ENCODE peak calls at places on chromosomes 7 and 10, in seven cellular contexts. One of them, this sample, is unnamed.
A peak's percentile ranks its signal among the peaks of the same experiment; 100 is the strongest.

GRCh38 chr7:143901360-143901709 is 641 bp downstream of the TCAF1 start:
- DNase-seq in DMS 273 treated with DMSO at 0.1 percent for 48 hours: no peak
- DNase-seq in NB4: no peak
- DNase-seq in progenitor cell of endocrine pancreas: peak; percentile 30
- DNase-seq in posterior vena cava: peak; percentile 81
- DNase-seq in myocyte: no peak
- DNase-seq in stimulated activated CD8-positive, alpha-beta memory T cell treated with anti-CD3 and anti-CD28 coated beads, Interleukin-4, amount 100 ng/mL, for 1 hour: no peak
- DNase-seq in this sample: no peak

GRCh38 chr7:22718200-22718711 is 8.7 kb upstream of the IL6 start:
- DNase-seq in DMS 273 treated with DMSO at 0.1 percent for 48 hours: no peak
- DNase-seq in NB4: no peak
- DNase-seq in progenitor cell of endocrine pancreas: no peak
- DNase-seq in posterior vena cava: no peak
- DNase-seq in myocyte: peak; percentile 63
- DNase-seq in stimulated activated CD8-positive, alpha-beta memory T cell treated with anti-CD3 and anti-CD28 coated beads, Interleukin-4, amount 100 ng/mL, for 1 hour: no peak
- DNase-seq in this sample: peak; percentile 50

GRCh38 chr10:9209105-9209798 is 1154.8 kb downstream of the GATA3 start:
- DNase-seq in DMS 273 treated with DMSO at 0.1 percent for 48 hours: no peak
- DNase-seq in NB4: peak; percentile 48
- DNase-seq in progenitor cell of endocrine pancreas: peak; percentile 63
- DNase-seq in posterior vena cava: peak; percentile 81
- DNase-seq in myocyte: peak; percentile 68
- DNase-seq in stimulated activated CD8-positive, alpha-beta memory T cell treated with anti-CD3 and anti-CD28 coated beads, Interleukin-4, amount 100 ng/mL, for 1 hour: peak; percentile 64
- DNase-seq in this sample: peak; percentile 12

GRCh38 chr7:4739528-4739992 is 35.9 kb upstream of the AP5Z1 start:
- DNase-seq in DMS 273 treated with DMSO at 0.1 percent for 48 hours: no peak
- DNase-seq in NB4: peak; percentile 59
- DNase-seq in progenitor cell of endocrine pancreas: no peak
- DNase-seq in posterior vena cava: no peak
- DNase-seq in myocyte: peak; percentile 86
- DNase-seq in stimulated activated CD8-positive, alpha-beta memory T cell treated with anti-CD3 and anti-CD28 coated beads, Interleukin-4, amount 100 ng/mL, for 1 hour: no peak
- DNase-seq in this sample: no peak

GRCh38 chr7:131640686-131641085 is 84.3 kb upstream of the PODXL start:
- DNase-seq in DMS 273 treated with DMSO at 0.1 percent for 48 hours: no peak
- DNase-seq in NB4: no peak
- DNase-seq in progenitor cell of endocrine pancreas: no peak
- DNase-seq in posterior vena cava: no peak
- DNase-seq in myocyte: no peak
- DNase-seq in stimulated activated CD8-positive, alpha-beta memory T cell treated with anti-CD3 and anti-CD28 coated beads, Interleukin-4, amount 100 ng/mL, for 1 hour: no peak
- DNase-seq in this sample: no peak

GRCh38 chr10:68385740-68386139 is 21.3 kb downstream of the RUFY2 start:
- DNase-seq in DMS 273 treated with DMSO at 0.1 percent for 48 hours: no peak
- DNase-seq in NB4: no peak
- DNase-seq in progenitor cell of endocrine pancreas: no peak
- DNase-seq in posterior vena cava: no peak
- DNase-seq in myocyte: no peak
- DNase-seq in stimulated activated CD8-positive, alpha-beta memory T cell treated with anti-CD3 and anti-CD28 coated beads, Interleukin-4, amount 100 ng/mL, for 1 hour: no peak
- DNase-seq in this sample: no peak

GRCh38 chr10:43695321-43695720 is 46.6 kb upstream of the ZNF32 start:
- DNase-seq in DMS 273 treated with DMSO at 0.1 percent for 48 hours: no peak
- DNase-seq in NB4: no peak
- DNase-seq in progenitor cell of endocrine pancreas: no peak
- DNase-seq in posterior vena cava: no peak
- DNase-seq in myocyte: no peak
- DNase-seq in stimulated activated CD8-positive, alpha-beta memory T cell treated with anti-CD3 and anti-CD28 coated beads, Interleukin-4, amount 100 ng/mL, for 1 hour: no peak
- DNase-seq in this sample: no peak

GRCh38 chr10:49761201-49761788 is 828 bp downstream of the OGDHL start:
- DNase-seq in DMS 273 treated with DMSO at 0.1 percent for 48 hours: no peak
- DNase-seq in NB4: peak; percentile 15
- DNase-seq in progenitor cell of endocrine pancreas: no peak
- DNase-seq in posterior vena cava: no peak
- DNase-seq in myocyte: no peak
- DNase-seq in stimulated activated CD8-positive, alpha-beta memory T cell treated with anti-CD3 and anti-CD28 coated beads, Interleukin-4, amount 100 ng/mL, for 1 hour: no peak
- DNase-seq in this sample: no peak

GRCh38 chr7:133770863-133771492 is 356.2 kb upstream of the LRGUK start:
- DNase-seq in DMS 273 treated with DMSO at 0.1 percent for 48 hours: no peak
- DNase-seq in NB4: no peak
- DNase-seq in progenitor cell of endocrine pancreas: no peak
- DNase-seq in posterior vena cava: no peak
- DNase-seq in myocyte: no peak
- DNase-seq in stimulated activated CD8-positive, alpha-beta memory T cell treated with anti-CD3 and anti-CD28 coated beads, Interleukin-4, amount 100 ng/mL, for 1 hour: no peak
- DNase-seq in this sample: peak; percentile 5

GRCh38 chr7:17640730-17641377 is 299.4 kb downstream of the SNX13 start:
- DNase-seq in DMS 273 treated with DMSO at 0.1 percent for 48 hours: no peak
- DNase-seq in NB4: peak; percentile 63
- DNase-seq in progenitor cell of endocrine pancreas: no peak
- DNase-seq in posterior vena cava: no peak
- DNase-seq in myocyte: peak; percentile 52
- DNase-seq in stimulated activated CD8-positive, alpha-beta memory T cell treated with anti-CD3 and anti-CD28 coated beads, Interleukin-4, amount 100 ng/mL, for 1 hour: no peak
- DNase-seq in this sample: no peak

GRCh38 chr10:29949411-29950011 is 109.9 kb downstream of the JCAD start:
- DNase-seq in DMS 273 treated with DMSO at 0.1 percent for 48 hours: no peak
- DNase-seq in NB4: no peak
- DNase-seq in progenitor cell of endocrine pancreas: no peak
- DNase-seq in posterior vena cava: no peak
- DNase-seq in myocyte: peak; percentile 82
- DNase-seq in stimulated activated CD8-positive, alpha-beta memory T cell treated with anti-CD3 and anti-CD28 coated beads, Interleukin-4, amount 100 ng/mL, for 1 hour: no peak
- DNase-seq in this sample: peak; percentile 65

This sample was measured in retinal pigment epithelial cell.